ENCODE peak calls at places on chromosomes 4 and X, in four cellular contexts. One of them, this sample, is unnamed.
A peak's percentile ranks its signal among the peaks of the same experiment; 100 is the strongest.

GRCh38 chrX:130125090-130125489 is 14.8 kb upstream of the ELF4 start:
- DNase-seq in foreskin fibroblast: peak; percentile 63
- DNase-seq in neural crest cell: no peak
- DNase-seq in type B pancreatic cell: no peak
- DNase-seq in this sample: no peak

GRCh38 chr4:174358823-174359222 is 75.1 kb downstream of the CEP44 start:
- DNase-seq in type B pancreatic cell: no peak
- DNase-seq in neural crest cell: no peak
- DNase-seq in foreskin fibroblast: peak; percentile 80
- DNase-seq in this sample: no peak

GRCh38 chr4:10413177-10413576 is 44.0 kb downstream of the ZNF518B start:
- DNase-seq in type B pancreatic cell: no peak
- DNase-seq in neural crest cell: no peak
- DNase-seq in foreskin fibroblast: no peak
- DNase-seq in this sample: no peak

GRCh38 chrX:48461830-48462229 is 8.2 kb downstream of the SLC38A5 start:
- DNase-seq in type B pancreatic cell: no peak
- DNase-seq in foreskin fibroblast: peak; percentile 49
- DNase-seq in neural crest cell: no peak
- DNase-seq in this sample: no peak

GRCh38 chrX:131985526-131986049 is 37.5 kb upstream of the STK26 start:
- DNase-seq in neural crest cell: no peak
- DNase-seq in type B pancreatic cell: no peak
- DNase-seq in foreskin fibroblast: no peak
- DNase-seq in this sample: no peak

GRCh38 chrX:130555341-130555740 is 153.6 kb downstream of the RBMX2 start:
- DNase-seq in type B pancreatic cell: no peak
- DNase-seq in neural crest cell: no peak
- DNase-seq in foreskin fibroblast: peak; percentile 89
- DNase-seq in this sample: no peak

GRCh38 chrX:113539599-113540356 is 699.1 kb upstream of the AMOT start:
- DNase-seq in type B pancreatic cell: no peak
- DNase-seq in foreskin fibroblast: no peak
- DNase-seq in neural crest cell: no peak
- DNase-seq in this sample: no peak

GRCh38 chr4:1337376-1337831 is 9.6 kb upstream of the UVSSA start:
- DNase-seq in type B pancreatic cell: no peak
- DNase-seq in foreskin fibroblast: peak; percentile 45
- DNase-seq in neural crest cell: no peak
- DNase-seq in this sample: no peak

GRCh38 chrX:109855501-109855900 is 122.4 kb upstream of the ACSL4 start:
- DNase-seq in type B pancreatic cell: no peak
- DNase-seq in neural crest cell: no peak
- DNase-seq in foreskin fibroblast: no peak
- DNase-seq in this sample: no peak

GRCh38 chrX:56728752-56729151 is 291 bp upstream of the NBDY start:
- DNase-seq in neural crest cell: peak; percentile 1
- DNase-seq in type B pancreatic cell: no peak
- DNase-seq in foreskin fibroblast: peak; percentile 48
- DNase-seq in this sample: no peak

GRCh38 chr4:44351069-44351468 is 97.5 kb downstream of the KCTD8 start:
- DNase-seq in neural crest cell: no peak
- DNase-seq in type B pancreatic cell: no peak
- DNase-seq in foreskin fibroblast: no peak
- DNase-seq in this sample: no peak

GRCh38 chr4:76526585-76526990 is 91.6 kb downstream of the SHROOM3 start:
- DNase-seq in neural crest cell: no peak
- DNase-seq in foreskin fibroblast: peak; percentile 26
- DNase-seq in type B pancreatic cell: no peak
- DNase-seq in this sample: no peak

GRCh38 chr4:119841361-119841760 is 212.8 kb upstream of the PDE5A start:
- DNase-seq in neural crest cell: no peak
- DNase-seq in type B pancreatic cell: no peak
- DNase-seq in foreskin fibroblast: peak; percentile 19
- DNase-seq in this sample: no peak

GRCh38 chr4:128590034-128590740 is 219.3 kb upstream of the JADE1 start:
- DNase-seq in neural crest cell: no peak
- DNase-seq in type B pancreatic cell: no peak
- DNase-seq in foreskin fibroblast: no peak
- DNase-seq in this sample: no peak

GRCh38 chr4:177879851-177880250 is 437.6 kb upstream of the AGA start:
- DNase-seq in neural crest cell: no peak
- DNase-seq in type B pancreatic cell: no peak
- DNase-seq in foreskin fibroblast: no peak
- DNase-seq in this sample: no peak

GRCh38 chr4:169756971-169757574 is 671 bp downstream of the HPF1 start:
- DNase-seq in foreskin fibroblast: peak; percentile 29
- DNase-seq in neural crest cell: no peak
- DNase-seq in type B pancreatic cell: no peak
- DNase-seq in this sample: no peak

GRCh38 chrX:130165181-130165702 is 399 bp downstream of the AIFM1 start:
- DNase-seq in neural crest cell: no peak
- DNase-seq in foreskin fibroblast: no peak
- DNase-seq in type B pancreatic cell: no peak
- DNase-seq in this sample: no peak

GRCh38 chr4:38583102-38583501 is 80.9 kb upstream of the KLF3 start:
- DNase-seq in type B pancreatic cell: no peak
- DNase-seq in neural crest cell: no peak
- DNase-seq in foreskin fibroblast: no peak
- DNase-seq in this sample: no peak

GRCh38 chr4:48431401-48431800 is 51.7 kb upstream of the SLC10A4 start:
- DNase-seq in type B pancreatic cell: no peak
- DNase-seq in neural crest cell: no peak
- DNase-seq in foreskin fibroblast: no peak
- DNase-seq in this sample: no peak

GRCh38 chr4:81688085-81688484 is 216.4 kb upstream of the RASGEF1B start:
- DNase-seq in neural crest cell: no peak
- DNase-seq in type B pancreatic cell: no peak
- DNase-seq in foreskin fibroblast: peak; percentile 33
- DNase-seq in this sample: no peak

GRCh38 chr4:186829740-186830449 is 106.2 kb upstream of the FAT1 start:
- DNase-seq in type B pancreatic cell: no peak
- DNase-seq in neural crest cell: no peak
- DNase-seq in foreskin fibroblast: no peak
- DNase-seq in this sample: no peak

GRCh38 chrX:29662101-29662500 is 553.3 kb upstream of the MAGEB2 start:
- DNase-seq in foreskin fibroblast: peak; percentile 65
- DNase-seq in neural crest cell: no peak
- DNase-seq in type B pancreatic cell: no peak
- DNase-seq in this sample: no peak

DNA sequence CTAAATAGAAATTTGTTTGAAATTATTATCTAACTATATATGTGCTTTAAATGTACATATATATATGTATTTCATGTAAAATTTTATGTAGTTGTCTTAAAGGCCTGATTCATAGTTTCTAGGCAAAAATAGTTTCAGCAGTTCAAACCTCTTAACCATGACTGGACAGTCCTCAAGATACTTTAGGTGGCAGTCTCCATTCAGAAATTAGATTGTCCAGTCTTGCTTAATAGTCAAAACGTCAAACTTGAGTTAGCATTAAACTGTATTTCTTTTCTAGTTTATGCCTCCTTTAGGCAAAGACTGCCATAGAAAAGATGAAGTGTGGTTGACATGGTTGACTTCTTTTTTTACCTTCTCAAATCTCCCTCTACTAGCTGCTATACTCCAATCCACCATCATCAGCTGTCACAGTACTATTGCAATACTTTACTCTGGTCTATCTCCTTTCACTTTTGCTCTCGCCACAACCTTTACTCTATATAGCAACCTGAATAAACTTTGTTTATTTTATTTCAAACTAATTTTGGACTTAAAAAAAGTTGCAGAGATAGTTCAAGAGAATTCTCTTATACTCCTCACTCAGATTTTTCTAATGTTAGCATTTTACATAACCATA is 395.6 kb upstream of the DIPK2B start:
- DNase-seq in neural crest cell: no peak
- DNase-seq in foreskin fibroblast: peak; percentile 23
- DNase-seq in type B pancreatic cell: no peak
- DNase-seq in this sample: no peak
- TF ChIP-seq CTCF in neural crest cell: no peak
- TF ChIP-seq CTCF in foreskin fibroblast: no peak
- TF ChIP-seq CTCF in type B pancreatic cell: no peak
- TF ChIP-seq CTCF in this sample: no peak

GRCh38 chrX:71000139-71000538 is 68.0 kb downstream of the SNX12 start:
- DNase-seq in foreskin fibroblast: no peak
- DNase-seq in neural crest cell: no peak
- DNase-seq in type B pancreatic cell: no peak
- DNase-seq in this sample: no peak

GRCh38 chrX:70995338-70995737 is 64.4 kb upstream of the SLC7A3 start:
- DNase-seq in neural crest cell: no peak
- DNase-seq in foreskin fibroblast: no peak
- DNase-seq in type B pancreatic cell: no peak
- DNase-seq in this sample: no peak

DNA sequence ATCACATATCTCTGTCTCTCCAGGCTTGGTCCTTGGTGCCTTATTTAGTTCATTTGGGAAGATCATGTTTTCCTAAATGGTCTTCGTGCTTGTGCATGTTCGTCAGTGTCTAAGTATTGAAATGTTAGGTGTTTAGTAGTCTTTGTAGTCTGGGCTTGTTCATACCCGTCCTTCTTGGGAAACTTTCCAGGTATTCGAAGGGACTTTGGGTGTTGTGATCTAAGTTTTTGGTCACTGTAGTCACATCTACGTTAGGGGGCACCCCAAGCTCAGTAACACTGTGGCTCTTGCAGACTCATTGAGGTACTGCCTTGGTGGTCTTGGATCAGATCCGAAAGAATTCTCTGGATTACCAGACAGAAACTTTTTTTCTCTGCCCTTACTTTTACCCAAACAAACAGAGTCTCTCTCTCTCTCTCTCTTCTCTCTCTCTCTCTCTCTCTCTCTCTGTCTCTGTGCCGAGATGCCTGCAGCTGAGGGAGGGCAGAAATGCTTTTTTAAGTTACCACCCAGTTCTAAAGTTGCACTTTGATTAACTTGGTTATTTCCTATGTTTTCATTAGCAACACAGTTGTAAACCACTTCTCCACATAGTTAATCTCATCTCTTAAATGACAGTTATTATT is 67.6 kb upstream of the SLC7A3 start:
- DNase-seq in type B pancreatic cell: no peak
- DNase-seq in foreskin fibroblast: peak; percentile 37
- DNase-seq in neural crest cell: peak; percentile 5
- DNase-seq in this sample: no peak
- TF ChIP-seq CTCF in type B pancreatic cell: peak; percentile 64
- TF ChIP-seq CTCF in foreskin fibroblast: peak; percentile 23
- TF ChIP-seq CTCF in neural crest cell: peak; percentile 52
- TF ChIP-seq CTCF in this sample: peak; percentile 51

DNA sequence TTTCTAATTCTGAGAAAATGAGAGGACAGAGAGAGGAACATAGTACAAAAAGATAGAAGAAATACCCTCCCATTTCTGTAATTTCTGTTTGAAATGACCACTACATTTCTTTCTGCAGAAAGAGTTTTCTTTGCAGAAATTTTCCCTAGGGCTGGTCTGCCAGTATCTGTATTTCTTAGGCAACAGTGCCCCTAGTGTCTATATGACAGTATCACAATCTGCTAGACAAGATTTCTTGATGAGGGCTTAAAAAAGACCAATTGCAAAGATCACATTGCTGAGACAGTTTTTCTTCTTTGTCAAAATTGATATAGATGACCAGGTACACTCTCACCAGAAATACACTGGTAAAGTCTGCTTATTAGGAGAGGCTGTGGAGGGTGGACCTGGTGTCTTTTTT is 81.0 kb upstream of the ZDHHC15 start:
- DNase-seq in foreskin fibroblast: peak; percentile 11
- DNase-seq in neural crest cell: no peak
- DNase-seq in type B pancreatic cell: no peak
- DNase-seq in this sample: no peak
- TF ChIP-seq CTCF in foreskin fibroblast: no peak
- TF ChIP-seq CTCF in neural crest cell: peak; percentile 74
- TF ChIP-seq CTCF in type B pancreatic cell: peak; percentile 80
- TF ChIP-seq CTCF in this sample: peak; percentile 55

DNA sequence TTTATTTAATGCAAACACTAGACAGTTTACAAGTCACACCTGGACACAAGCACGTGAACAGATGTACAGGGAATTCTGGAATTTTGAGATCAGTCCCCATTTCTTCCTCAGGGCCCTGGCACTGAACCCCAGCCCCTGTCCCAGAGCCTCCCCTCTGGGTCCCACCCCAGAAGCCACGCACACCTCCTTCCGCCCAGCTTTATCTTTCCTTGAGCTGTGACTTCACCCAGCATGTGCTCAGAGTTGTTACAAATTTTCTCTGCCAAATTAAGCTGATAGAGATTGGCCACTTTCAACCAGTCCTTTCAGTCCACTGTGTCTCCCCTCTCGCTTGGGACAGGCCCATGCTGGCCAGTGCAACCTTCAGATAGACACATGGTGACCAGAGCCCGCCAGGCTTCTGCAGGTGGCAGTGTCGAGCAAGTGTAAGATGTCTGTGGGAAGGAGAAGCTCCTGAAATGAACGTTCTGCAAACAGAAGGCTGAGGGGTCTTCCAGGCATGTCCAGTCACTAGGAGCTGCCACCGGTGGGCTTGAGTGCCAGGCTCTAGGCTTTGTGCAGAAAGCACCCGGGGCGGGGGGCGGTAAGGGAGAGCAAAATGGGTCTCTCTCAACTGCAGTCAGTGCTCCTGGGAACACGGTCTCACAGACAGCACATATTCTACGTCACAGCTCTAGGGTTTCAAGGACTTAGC is 73.3 kb downstream of the MTMR1 start:
- DNase-seq in foreskin fibroblast: peak; percentile 14
- DNase-seq in type B pancreatic cell: no peak
- DNase-seq in neural crest cell: no peak
- DNase-seq in this sample: peak; percentile 53
- TF ChIP-seq CTCF in foreskin fibroblast: no peak
- TF ChIP-seq CTCF in type B pancreatic cell: no peak
- TF ChIP-seq CTCF in neural crest cell: no peak
- TF ChIP-seq CTCF in this sample: no peak

GRCh38 chr4:155666701-155667537 is at the start of gene GUCY1A1:
- DNase-seq in neural crest cell: peak; percentile 20
- DNase-seq in type B pancreatic cell: peak; percentile 72
- DNase-seq in foreskin fibroblast: peak; percentile 39
- DNase-seq in this sample: peak; percentile 83
- TF ChIP-seq CTCF in neural crest cell: no peak
- TF ChIP-seq CTCF in type B pancreatic cell: no peak
- TF ChIP-seq CTCF in foreskin fibroblast: no peak
- TF ChIP-seq CTCF in this sample: no peak

DNA sequence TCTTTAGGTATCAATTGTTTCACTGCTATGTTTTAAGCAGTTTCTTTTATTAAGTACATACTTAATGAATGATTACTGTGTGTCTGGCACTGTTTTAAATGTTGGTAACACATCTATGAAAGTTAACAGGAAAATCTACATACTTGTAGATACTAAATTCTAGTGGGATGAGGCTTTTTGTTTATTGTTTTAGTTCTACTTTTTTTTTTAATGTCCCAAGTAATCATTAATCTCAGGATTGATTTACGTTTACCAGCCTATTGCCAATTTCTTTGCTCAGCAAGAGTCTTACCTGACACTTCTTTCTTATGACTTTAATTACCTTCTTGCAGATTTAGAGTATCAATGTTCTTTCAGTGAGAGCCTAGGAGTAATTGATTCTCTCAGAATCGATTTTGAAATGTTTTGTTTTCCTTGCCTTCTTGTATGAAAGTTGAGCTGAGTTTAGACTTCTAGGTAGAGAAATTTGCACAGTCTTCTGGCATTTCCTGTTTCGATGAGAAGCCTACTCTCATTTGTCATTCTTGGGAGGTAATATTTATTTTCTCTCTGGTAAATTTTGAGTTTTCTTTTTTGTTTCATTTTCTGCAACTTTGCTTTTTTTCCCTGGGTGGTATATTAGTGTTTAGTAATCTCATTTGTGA is 235.2 kb upstream of the ANKRD50 start:
- DNase-seq in type B pancreatic cell: no peak
- DNase-seq in neural crest cell: no peak
- DNase-seq in foreskin fibroblast: peak; percentile 21
- DNase-seq in this sample: no peak
- TF ChIP-seq CTCF in type B pancreatic cell: no peak
- TF ChIP-seq CTCF in neural crest cell: no peak
- TF ChIP-seq CTCF in foreskin fibroblast: no peak
- TF ChIP-seq CTCF in this sample: no peak